ENCODE peak calls at places on chromosomes 2 and 18, in seven cellular contexts. D is heart left ventricle; K is A549; W is aorta; H is naive thymus-derived CD4-positive, alpha-beta T cell; G is Peyer's patch; B is left ventricle myocardium inferior. R is an unnamed sample.

GRCh38 chr2:48313036-48313877 is 216.7 kb upstream of the STON1 start:
- DNase-seq in D (no peak), K (no peak), W (no peak), H (peak; percentile 29), G (no peak), B (no peak), R (peak; percentile 70)

GRCh38 chr2:55031505-55031904 is 18.7 kb downstream of the RTN4 start:
- DNase-seq in D (no peak), K (no peak), W (no peak), H (no peak), G (no peak), B (no peak), R (no peak)

GRCh38 chr2:70990216-70990615 is 4.5 kb downstream of the TEX261 start:
- DNase-seq in D (no peak), K (no peak), W (no peak), H (no peak), G (no peak), B (no peak), R (no peak)

GRCh38 chr2:74383254-74383653 is 3.1 kb upstream of the DCTN1 start:
- DNase-seq in D (no peak), K (no peak), W (no peak), H (no peak), G (no peak), B (no peak), R (no peak)

GRCh38 chr18:35032113-35032512 is 9.1 kb upstream of the MAPRE2 start:
- DNase-seq in D (no peak), K (no peak), W (no peak), H (no peak), G (no peak), B (no peak), R (no peak)

GRCh38 chr2:69196327-69197117 is 183.5 kb downstream of the ANTXR1 start:
- DNase-seq in D (no peak), K (peak; percentile 58), W (no peak), H (no peak), G (no peak), B (no peak), R (no peak)

GRCh38 chr18:8088626-8089025 is 520.6 kb upstream of the RAB12 start:
- DNase-seq in D (no peak), K (no peak), W (no peak), H (no peak), G (no peak), B (no peak), R (no peak)

GRCh38 chr18:31825772-31826171 is 65.1 kb upstream of the SLC25A52 start:
- DNase-seq in D (no peak), K (no peak), W (no peak), H (no peak), G (no peak), B (no peak), R (no peak)

GRCh38 chr18:57846258-57846657 is 43.1 kb upstream of the ATP8B1 start:
- DNase-seq in D (no peak), K (peak; percentile 62), W (no peak), H (no peak), G (no peak), B (no peak), R (no peak)

GRCh38 chr18:75937306-75937705 is 509.8 kb upstream of the SMIM21 start:
- DNase-seq in D (no peak), K (no peak), W (no peak), H (no peak), G (no peak), B (no peak), R (no peak)

GRCh38 chr2:231718799-231719198 is 10.5 kb downstream of the PTMA start:
- DNase-seq in D (no peak), K (no peak), W (no peak), H (no peak), G (no peak), B (no peak), R (no peak)

GRCh38 chr18:3051718-3052410 is 38.9 kb upstream of the LPIN2 start:
- DNase-seq in D (no peak), K (peak; percentile 81), W (no peak), H (no peak), G (peak; percentile 71), B (no peak), R (no peak)

GRCh38 chr2:176067587-176068002 is 16.2 kb downstream of the EVX2 start:
- DNase-seq in D (no peak), K (no peak), W (no peak), H (no peak), G (no peak), B (no peak), R (no peak)

GRCh38 chr2:241049739-241050623 is 51.6 kb downstream of the SNED1 start:
- DNase-seq in D (peak; percentile 17), K (no peak), W (no peak), H (no peak), G (peak; percentile 45), B (no peak), R (no peak)

GRCh38 chr18:63677490-63678225 is 16.0 kb upstream of the SERPINB3 start:
- DNase-seq in D (no peak), K (peak; percentile 75), W (no peak), H (no peak), G (no peak), B (no peak), R (no peak)

GRCh38 chr2:96306370-96306769 is 1.0 kb upstream of the SNRNP200 start:
- DNase-seq in D (no peak), K (no peak), W (no peak), H (no peak), G (no peak), B (no peak), R (no peak)

GRCh38 chr2:96305091-96305978 is at the start of gene SNRNP200:
- DNase-seq in D (peak; percentile 90), K (peak; percentile 91), W (peak; percentile 92), H (peak; percentile 87), G (peak; percentile 94), B (peak; percentile 90), R (peak; percentile 94)

GRCh38 chr2:96301897-96302296 is 3.4 kb downstream of the SNRNP200 start:
- DNase-seq in D (no peak), K (no peak), W (no peak), H (no peak), G (no peak), B (no peak), R (no peak)

GRCh38 chr2:96305979-96306308 is 598 bp upstream of the SNRNP200 start:
- DNase-seq in D (no peak), K (no peak), W (no peak), H (no peak), G (no peak), B (no peak), R (no peak)

DNA sequence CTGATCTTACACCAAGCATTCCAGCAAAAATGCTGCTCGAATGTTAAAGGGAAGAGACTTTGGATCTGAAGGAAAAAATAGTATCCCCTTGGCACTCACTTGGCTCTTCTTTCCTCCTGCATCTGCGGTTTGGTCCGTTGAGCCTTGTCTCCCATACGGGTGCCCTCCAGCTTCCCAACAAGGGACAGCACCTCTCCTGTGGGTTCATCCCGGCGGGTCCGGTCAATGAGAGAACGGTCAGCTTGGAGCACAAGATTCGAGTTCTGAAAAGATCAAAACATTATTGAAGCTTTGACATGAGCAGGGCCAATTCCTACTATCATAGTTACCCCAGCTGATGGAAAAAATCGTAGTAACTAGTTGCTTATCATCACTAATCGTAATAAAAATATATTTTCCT is 740 bp downstream of the SNRNP200 start:
- DNase-seq in D (no peak), K (no peak), W (no peak), H (no peak), G (no peak), B (no peak), R (no peak)
- H3K27ac ChIP-seq in D (no peak overlapping the region), K (peak overlapping the region; percentile 93), W (no peak overlapping the region), H (peak overlapping the region; percentile 94), G (peak overlapping the region; percentile 75), B (peak overlapping the region; percentile 91), R (peak overlapping the region; percentile 97)

DNA sequence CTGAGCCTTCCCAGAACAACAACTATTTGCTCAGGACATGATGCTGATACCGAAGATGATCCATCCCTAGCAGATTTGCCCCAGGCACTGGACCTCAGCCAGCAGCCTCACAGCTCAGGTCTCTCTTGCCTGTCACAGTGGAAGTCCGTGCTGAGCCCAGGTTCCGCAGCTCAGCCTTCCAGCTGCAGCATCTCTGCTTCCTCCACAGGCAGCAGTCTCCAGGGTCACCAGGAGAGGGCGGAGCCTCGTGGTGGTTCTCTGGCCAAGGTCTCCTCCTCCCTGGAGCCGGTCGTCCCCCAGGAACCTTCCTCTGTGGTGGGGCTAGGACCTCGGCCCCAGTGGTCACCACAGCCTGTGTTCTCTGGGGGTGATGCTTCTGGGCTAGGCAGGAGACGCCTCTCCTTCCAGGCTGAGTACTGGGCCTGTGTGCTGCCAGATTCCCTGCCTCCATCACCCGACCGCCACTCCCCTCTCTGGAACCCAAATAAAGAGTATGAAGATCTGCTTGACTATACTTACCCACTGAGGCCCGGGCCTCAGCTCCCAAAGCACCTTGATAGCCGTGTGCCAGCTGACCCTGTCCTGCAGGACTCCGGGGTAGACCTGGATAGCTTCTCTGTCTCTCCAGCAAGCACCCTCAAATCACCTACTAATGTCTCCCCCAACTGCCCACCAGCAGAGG is 15.4 kb downstream of the CEP68 start:
- DNase-seq in D (no peak), K (peak; percentile 36), W (no peak), H (no peak), G (no peak), B (no peak), R (no peak)
- H3K27ac ChIP-seq in D (no peak overlapping the region), K (peak overlapping the region; percentile 58), W (no peak overlapping the region), H (no peak overlapping the region), G (no peak overlapping the region), B (peak overlapping the region; percentile 65), R (no peak overlapping the region)

GRCh38 chr2:40200516-40200915 is 251.4 kb downstream of the SLC8A1 start:
- DNase-seq in D (no peak), K (no peak), W (no peak), H (no peak), G (no peak), B (no peak), R (no peak)
- H3K27ac ChIP-seq in D (no peak overlapping the region), K (no peak overlapping the region), W (no peak overlapping the region), H (no peak overlapping the region), G (no peak overlapping the region), B (no peak overlapping the region), R (no peak overlapping the region)

GRCh38 chr18:48078448-48078847 is 148.0 kb upstream of the SMAD2 start:
- DNase-seq in D (no peak), K (no peak), W (no peak), H (no peak), G (no peak), B (no peak), R (no peak)

GRCh38 chr18:48075707-48076093 is 145.2 kb upstream of the SMAD2 start:
- DNase-seq in D (no peak), K (no peak), W (no peak), H (no peak), G (no peak), B (no peak), R (no peak)

GRCh38 chr18:48077291-48077690 is 146.8 kb upstream of the SMAD2 start:
- DNase-seq in D (no peak), K (no peak), W (no peak), H (no peak), G (no peak), B (no peak), R (no peak)

GRCh38 chr18:48074929-48075706 is 144.7 kb upstream of the SMAD2 start:
- DNase-seq in D (no peak), K (no peak), W (no peak), H (no peak), G (peak; percentile 11), B (no peak), R (no peak)

DNA sequence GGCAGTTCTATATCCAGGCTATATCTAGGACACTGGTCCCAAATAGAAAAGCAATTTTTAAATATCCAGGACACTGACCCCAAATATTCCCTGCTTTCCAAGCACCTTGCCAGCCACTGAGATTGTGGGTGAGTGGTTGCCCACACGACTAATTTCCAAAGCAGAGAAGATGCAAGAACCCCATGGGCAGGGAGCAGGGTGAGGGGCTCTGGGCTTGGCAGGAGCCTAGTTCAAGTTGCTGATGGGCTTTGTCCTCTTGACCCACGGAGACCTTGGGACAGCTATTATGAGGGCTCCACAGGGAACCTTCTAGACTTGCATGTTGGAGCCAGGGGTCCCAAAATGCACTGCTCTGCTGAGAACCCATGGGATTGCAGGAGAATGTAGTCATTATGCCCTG is 146.0 kb upstream of the SMAD2 start:
- DNase-seq in D (no peak), K (no peak), W (no peak), H (no peak), G (no peak), B (no peak), R (no peak)
- H3K27ac ChIP-seq in D (no peak overlapping the region), K (no peak overlapping the region), W (no peak overlapping the region), H (no peak overlapping the region), G (no peak overlapping the region), B (no peak overlapping the region), R (no peak overlapping the region)